ENCODE peak calls at places on chromosomes 1 and 21, in nine cellular contexts. O is left ventricle myocardium inferior, R is stomach, M is A549, Q is left lung, H is IMR-90, L is GM23338, P is adrenal gland, D is fibroblast of lung. Y is an unnamed sample. For H3K4me1, the result is how much of the 10 kb centered on the place peaks cover.

GRCh38 chr1:81887421-81887820 is 86.7 kb downstream of the ADGRL2 start:
- DNase-seq in O (no peak), R (no peak), M (no peak), Q (no peak), H (no peak), L (no peak), P (no peak), D (no peak), Y (no peak)

GRCh38 chr1:234479866-234480265 is 887 bp upstream of the TARBP1 start:
- DNase-seq in O (no peak), R (no peak), M (no peak), Q (no peak), H (no peak), L (no peak), P (no peak), D (no peak), Y (no peak)

GRCh38 chr1:162905759-162906158 is 44.8 kb upstream of the CCDC190 start:
- DNase-seq in O (no peak), R (no peak), M (peak), Q (no peak), H (peak), L (no peak), P (no peak), D (peak), Y (no peak)

GRCh38 chr21:44263768-44264167 is 2.1 kb upstream of the DNMT3L start:
- DNase-seq in O (no peak), R (no peak), M (no peak), Q (no peak), H (no peak), L (no peak), P (no peak), D (no peak), Y (peak)

GRCh38 chr1:32361674-32362473 is 411 bp downstream of the FAM229A start:
- DNase-seq in O (peak), R (peak), M (no peak), Q (no peak), H (no peak), L (peak), P (peak), D (peak), Y (peak)

GRCh38 chr21:46116846-46117585 is 19.1 kb downstream of the COL6A2 start:
- DNase-seq in O (peak), R (no peak), M (no peak), Q (peak), H (no peak), L (no peak), P (no peak), D (peak), Y (peak)

GRCh38 chr1:204651843-204652421 is 33.6 kb downstream of the LRRN2 start:
- DNase-seq in O (no peak), R (no peak), M (no peak), Q (no peak), H (no peak), L (peak), P (no peak), D (no peak), Y (no peak)

GRCh38 chr1:54287176-54287650 is 87.2 kb downstream of the MRPL37 start:
- DNase-seq in O (peak), R (peak), M (peak), Q (peak), H (peak), L (no peak), P (peak), D (peak), Y (peak)

GRCh38 chr1:228166170-228166936 is 749 bp downstream of the IBA57 start:
- DNase-seq in O (peak), R (peak), M (peak), Q (peak), H (peak), L (peak), P (peak), D (peak), Y (peak)

GRCh38 chr1:230498704-230499103 is 72.6 kb upstream of the PGBD5 start:
- DNase-seq in O (no peak), R (peak), M (no peak), Q (no peak), H (no peak), L (no peak), P (no peak), D (no peak), Y (no peak)

GRCh38 chr1:227576152-227576551 is 12.8 kb downstream of the ZNF678 start:
- DNase-seq in O (no peak), R (no peak), M (no peak), Q (no peak), H (no peak), L (no peak), P (no peak), D (peak), Y (no peak)

GRCh38 chr1:57506941-57507340 is 83.1 kb upstream of the DAB1 start:
- DNase-seq in O (no peak), R (no peak), M (no peak), Q (no peak), H (no peak), L (no peak), P (no peak), D (no peak), Y (no peak)

GRCh38 chr1:209885403-209886218 is 52.4 kb upstream of the SYT14 start:
- DNase-seq in O (no peak), R (no peak), M (no peak), Q (no peak), H (no peak), L (no peak), P (no peak), D (no peak), Y (peak)

GRCh38 chr1:43207229-43207853 is 35.2 kb downstream of the CFAP57 start:
- DNase-seq in O (no peak), R (no peak), M (peak), Q (no peak), H (peak), L (no peak), P (no peak), D (no peak), Y (no peak)

GRCh38 chr1:162284206-162284955 is 92.3 kb downstream of the SPATA46 start:
- DNase-seq in O (no peak), R (peak), M (no peak), Q (no peak), H (no peak), L (no peak), P (peak), D (no peak), Y (peak)

GRCh38 chr1:29736582-29737188 is 500.4 kb downstream of the PTPRU start:
- DNase-seq in O (no peak), R (no peak), M (peak), Q (no peak), H (peak), L (peak), P (no peak), D (peak), Y (no peak)

GRCh38 chr1:248404024-248404423 is 1.2 kb downstream of the OR2T1 start:
- DNase-seq in O (no peak), R (no peak), M (peak), Q (no peak), H (peak), L (peak), P (no peak), D (no peak), Y (no peak)

GRCh38 chr1:234188454-234188792 is 184.8 kb upstream of the COA6 start:
- DNase-seq in O (no peak), R (no peak), M (peak), Q (no peak), H (no peak), L (peak), P (no peak), D (no peak), Y (no peak)

GRCh38 chr1:180548686-180549326 is 10.0 kb upstream of the OVAAL start:
- DNase-seq in O (no peak), R (no peak), M (no peak), Q (no peak), H (no peak), L (no peak), P (no peak), D (no peak), Y (no peak)

GRCh38 chr1:77759090-77760028 is at the start of gene USP33:
- DNase-seq in O (peak), R (peak), M (peak), Q (peak), H (peak), L (peak), P (peak), D (peak), Y (peak)

GRCh38 chr21:38478782-38479181 is 19.5 kb downstream of the ERG start:
- DNase-seq in O (no peak), R (no peak), M (no peak), Q (no peak), H (peak), L (no peak), P (no peak), D (peak), Y (no peak)

GRCh38 chr1:197619008-197619640 is 156.2 kb downstream of the DENND1B start:
- DNase-seq in O (no peak), R (no peak), M (peak), Q (no peak), H (peak), L (peak), P (no peak), D (peak), Y (no peak)

GRCh38 chr1:244957525-244957924 is 93.2 kb upstream of the HNRNPU start:
- DNase-seq in O (no peak), R (no peak), M (no peak), Q (no peak), H (no peak), L (no peak), P (no peak), D (no peak), Y (no peak)

GRCh38 chr1:221430133-221430960 is 311.5 kb downstream of the DUSP10 start:
- DNase-seq in O (no peak), R (no peak), M (no peak), Q (no peak), H (peak), L (peak), P (no peak), D (peak), Y (no peak)

GRCh38 chr1:8560035-8560434 is 242.1 kb downstream of the SLC45A1 start:
- DNase-seq in O (no peak), R (no peak), M (no peak), Q (no peak), H (no peak), L (no peak), P (no peak), D (no peak), Y (no peak)

GRCh38 chr1:65149753-65150463 is 1.9 kb downstream of the AK4 start:
- DNase-seq in O (no peak), R (no peak), M (no peak), Q (no peak), H (no peak), L (no peak), P (no peak), D (no peak), Y (no peak)

GRCh38 chr1:65149391-65149729 is 1.4 kb downstream of the AK4 start:
- DNase-seq in O (no peak), R (no peak), M (no peak), Q (no peak), H (no peak), L (peak), P (no peak), D (no peak), Y (no peak)

GRCh38 chr1:65147424-65148177 is 402 bp upstream of the AK4 start:
- DNase-seq in O (peak), R (peak), M (peak), Q (peak), H (no peak), L (peak), P (no peak), D (no peak), Y (peak)

GRCh38 chr1:65146908-65147423 is 1.0 kb upstream of the AK4 start:
- DNase-seq in O (no peak), R (no peak), M (no peak), Q (no peak), H (no peak), L (peak), P (no peak), D (no peak), Y (peak)

GRCh38 chr1:65148548-65149390 is 766 bp downstream of the AK4 start:
- DNase-seq in O (peak), R (no peak), M (peak), Q (peak), H (peak), L (peak), P (peak), D (peak), Y (peak)
- TF ChIP-seq CTCF in O (no peak), R (no peak), M (no peak), Q (no peak), H (no peak), L (no peak), P (no peak), D (no peak), Y (no peak)

GRCh38 chr1:70909262-70909817 is 138.3 kb downstream of the PTGER3 start:
- DNase-seq in O (no peak), R (no peak), M (no peak), Q (no peak), H (no peak), L (no peak), P (no peak), D (no peak), Y (no peak)

GRCh38 chr1:70914224-70914623 is 133.4 kb downstream of the PTGER3 start:
- DNase-seq in O (no peak), R (no peak), M (no peak), Q (no peak), H (no peak), L (no peak), P (no peak), D (no peak), Y (no peak)

GRCh38 chr1:70910013-70910412 is 137.6 kb downstream of the PTGER3 start:
- DNase-seq in O (no peak), R (no peak), M (no peak), Q (no peak), H (no peak), L (no peak), P (no peak), D (no peak), Y (no peak)

GRCh38 chr1:70915258-70915657 is 132.4 kb downstream of the PTGER3 start:
- DNase-seq in O (no peak), R (no peak), M (no peak), Q (no peak), H (no peak), L (no peak), P (no peak), D (no peak), Y (no peak)

GRCh38 chr1:70911861-70912260 is 135.8 kb downstream of the PTGER3 start:
- DNase-seq in O (no peak), R (no peak), M (no peak), Q (no peak), H (no peak), L (no peak), P (no peak), D (no peak), Y (no peak)
- H3K4me1 ChIP-seq in O (under half), R (under half), M (under half), Q (under half), H (under half), L (under half), P (under half), D (under half), Y (under half)

GRCh38 chr1:1419812-1420653 is 1.0 kb downstream of the ANKRD65 start:
- DNase-seq in O (no peak), R (no peak), M (no peak), Q (no peak), H (no peak), L (peak), P (no peak), D (no peak), Y (peak)
- H3K4me3 ChIP-seq in O (peak), R (peak), M (no peak), Q (peak), H (no peak), L (peak), P (peak), D (peak), Y (peak)

GRCh38 chr1:153658400-153659174 is at the start of gene SNAPIN:
- DNase-seq in O (peak), R (peak), M (peak), Q (peak), H (peak), L (peak), P (peak), D (peak), Y (peak)
- TF ChIP-seq CTCF in O (peak), R (no peak), M (no peak), Q (no peak), H (peak), L (no peak), P (no peak), D (peak), Y (no peak)

GRCh38 chr1:91737650-91738049 is 148.3 kb downstream of the TGFBR3 start:
- DNase-seq in O (no peak), R (no peak), M (no peak), Q (no peak), H (no peak), L (no peak), P (no peak), D (no peak), Y (no peak)
- H3K4me1 ChIP-seq in O (half or more), R (under half), M (half or more), Q (under half), H (under half), L (under half), P (under half), D (under half), Y (under half)

Y was measured in osteoblast.